ENCODE peak calls at places on chromosomes 2 and 18, in seven cellular contexts. B is A549, D is fibroblast of lung, K is H9, J is spleen, S is body of pancreas, U is testis. O is an unnamed sample.

GRCh38 chr2:70936165-70936978 is 672 bp downstream of the ATP6V1B1 start:
- DNase-seq in B (no peak), D (no peak), K (peak; percentile 20), J (no peak), S (no peak), U (no peak), O (no peak)

GRCh38 chr18:79866889-79867574 is 69.3 kb downstream of the KCNG2 start:
- DNase-seq in B (no peak), D (peak; percentile 3), K (no peak), J (peak; percentile 24), S (no peak), U (peak; percentile 4), O (no peak)

GRCh38 chr2:244547-244946 is 19.3 kb downstream of the SH3YL1 start:
- DNase-seq in B (no peak), D (no peak), K (no peak), J (no peak), S (no peak), U (no peak), O (no peak)

GRCh38 chr2:119760237-119760807 is 600 bp downstream of the PTPN4 start:
- DNase-seq in B (no peak), D (no peak), K (peak; percentile 60), J (no peak), S (peak; percentile 55), U (peak; percentile 62), O (no peak)

GRCh38 chr2:138630164-138630563 is 128.6 kb downstream of the SPOPL start:
- DNase-seq in B (no peak), D (no peak), K (no peak), J (no peak), S (no peak), U (no peak), O (no peak)

GRCh38 chr18:12079504-12080237 is 14.0 kb upstream of the ANKRD62 start:
- DNase-seq in B (no peak), D (peak; percentile 86), K (no peak), J (no peak), S (no peak), U (peak; percentile 60), O (no peak)

GRCh38 chr18:58335223-58335622 is 291.2 kb downstream of the NEDD4L start:
- DNase-seq in B (no peak), D (no peak), K (no peak), J (no peak), S (no peak), U (no peak), O (no peak)

GRCh38 chr2:72082021-72082739 is 65.5 kb downstream of the CYP26B1 start:
- DNase-seq in B (no peak), D (peak; percentile 44), K (no peak), J (no peak), S (no peak), U (no peak), O (no peak)

GRCh38 chr2:237724811-237725478 is 73.6 kb upstream of the RBM44 start:
- DNase-seq in B (no peak), D (no peak), K (no peak), J (no peak), S (peak; percentile 82), U (no peak), O (no peak)

GRCh38 chr2:52416340-52416739 is 1351.3 kb upstream of the CHAC2 start:
- DNase-seq in B (no peak), D (peak; percentile 15), K (no peak), J (no peak), S (no peak), U (no peak), O (no peak)

GRCh38 chr2:71631411-71631931 is 178.1 kb downstream of the DYSF start:
- DNase-seq in B (no peak), D (peak; percentile 61), K (peak; percentile 24), J (no peak), S (no peak), U (no peak), O (no peak)

GRCh38 chr2:237195396-237196119 is 109.9 kb downstream of the COPS8 start:
- DNase-seq in B (no peak), D (peak; percentile 40), K (no peak), J (no peak), S (no peak), U (no peak), O (no peak)

GRCh38 chr2:171523339-171523931 is 1.2 kb downstream of the CYBRD1 start:
- DNase-seq in B (peak; percentile 46), D (peak; percentile 83), K (peak; percentile 81), J (peak; percentile 87), S (peak; percentile 49), U (peak; percentile 83), O (peak; percentile 91)

GRCh38 chr18:24672165-24672950 is 211.9 kb downstream of the HRH4 start:
- DNase-seq in B (no peak), D (no peak), K (no peak), J (no peak), S (no peak), U (no peak), O (no peak)

GRCh38 chr18:68219867-68220266 is 495.0 kb downstream of the TMX3 start:
- DNase-seq in B (no peak), D (peak; percentile 73), K (no peak), J (no peak), S (no peak), U (no peak), O (no peak)

GRCh38 chr2:222907790-222908431 is 47.1 kb downstream of the ACSL3 start:
- DNase-seq in B (no peak), D (peak; percentile 75), K (peak; percentile 57), J (no peak), S (no peak), U (no peak), O (no peak)

GRCh38 chr2:36559221-36559942 is 38.6 kb downstream of the FEZ2 start:
- DNase-seq in B (no peak), D (no peak), K (no peak), J (no peak), S (no peak), U (no peak), O (no peak)

GRCh38 chr2:154203902-154204301 is 332.2 kb downstream of the GALNT13 start:
- DNase-seq in B (no peak), D (no peak), K (no peak), J (no peak), S (no peak), U (no peak), O (no peak)

GRCh38 chr2:40405440-40405839 is 46.5 kb downstream of the SLC8A1 start:
- DNase-seq in B (no peak), D (peak; percentile 90), K (no peak), J (no peak), S (no peak), U (no peak), O (no peak)

GRCh38 chr2:48315847-48316194 is 214.1 kb upstream of the STON1 start:
- DNase-seq in B (no peak), D (peak; percentile 7), K (peak; percentile 34), J (peak; percentile 81), S (no peak), U (peak; percentile 28), O (no peak)

GRCh38 chr2:56500317-56500716 is 316.5 kb downstream of the CCDC85A start:
- DNase-seq in B (no peak), D (no peak), K (no peak), J (no peak), S (no peak), U (no peak), O (no peak)

GRCh38 chr2:229713371-229714079 is 830 bp downstream of the DNER start:
- DNase-seq in B (peak; percentile 26), D (no peak), K (peak; percentile 70), J (no peak), S (no peak), U (peak; percentile 51), O (no peak)

GRCh38 chr18:23994361-23994902 is 20.1 kb upstream of the TTC39C start:
- DNase-seq in B (no peak), D (peak; percentile 92), K (no peak), J (no peak), S (peak; percentile 36), U (peak; percentile 37), O (no peak)

DNA sequence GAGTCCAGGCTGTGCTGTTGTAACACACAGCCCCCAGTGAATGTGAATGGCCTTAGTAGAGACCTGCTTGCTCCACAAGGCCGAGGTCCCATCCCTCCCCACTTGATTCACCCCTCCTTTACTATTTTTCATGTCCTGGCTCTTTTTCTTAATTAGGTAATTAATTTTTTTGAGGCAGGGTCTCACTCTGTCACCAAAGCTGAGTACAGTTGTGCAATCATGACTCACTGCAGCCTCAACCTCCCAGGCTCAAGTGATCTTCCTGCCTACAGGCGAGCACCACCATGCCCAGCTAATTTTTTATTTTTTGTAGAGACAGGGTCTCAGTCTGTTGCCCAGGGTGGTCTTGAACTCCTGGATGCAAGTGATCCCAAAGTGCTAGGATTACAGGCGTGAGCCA is 19.3 kb downstream of the FBLN7 start:
- DNase-seq in B (no peak), D (no peak), K (no peak), J (no peak), S (no peak), U (no peak), O (peak; percentile 14)
- TF ChIP-seq CTCF in B (no peak), D (no peak), K (no peak), J (no peak), S (no peak), U (no peak), O (no peak)

DNA sequence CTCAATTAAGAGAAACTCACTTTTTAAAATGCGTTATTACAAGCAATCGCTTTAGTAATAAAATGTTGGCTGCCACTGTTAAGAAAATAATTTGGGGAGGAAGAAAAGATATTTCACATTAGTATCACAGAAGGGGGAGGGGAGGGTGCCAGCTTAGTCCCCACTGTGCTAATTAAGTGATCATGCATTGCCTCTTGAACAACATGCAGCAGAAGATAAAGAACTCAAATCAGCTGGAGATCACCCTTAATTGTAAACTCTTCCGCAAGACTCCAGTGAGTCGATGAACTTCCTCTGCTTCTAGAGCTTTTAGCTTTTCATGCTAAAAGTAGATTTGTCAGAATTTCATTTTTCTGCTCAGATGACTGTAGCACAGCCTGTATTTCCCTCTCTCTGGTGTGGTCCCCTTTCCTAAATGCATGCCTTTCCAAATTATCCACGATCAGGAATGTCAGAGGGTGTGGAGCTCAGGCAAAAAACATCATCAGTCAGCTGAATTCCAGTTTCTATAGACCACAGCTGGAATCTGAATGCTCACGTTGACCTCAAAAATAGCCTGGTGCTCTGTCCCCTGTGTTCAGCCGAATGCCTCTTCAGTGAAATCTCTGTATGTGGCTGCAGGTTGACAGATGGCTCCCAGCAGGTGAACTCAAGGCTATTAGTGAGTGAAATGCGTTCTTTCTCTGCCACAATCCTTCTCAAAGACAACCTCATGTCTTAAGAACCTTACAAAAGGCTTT is 156.8 kb upstream of the UNC80 start:
- DNase-seq in B (no peak), D (peak; percentile 21), K (peak; percentile 47), J (no peak), S (no peak), U (no peak), O (no peak)
- H3K27ac ChIP-seq in B (no peak overlapping the region), D (no peak overlapping the region), K (peak overlapping the region; percentile 14), J (no peak overlapping the region), S (no peak overlapping the region), U (no peak overlapping the region), O (no peak overlapping the region)

GRCh38 chr18:60826346-60826745 is 453.8 kb upstream of the MC4R start:
- DNase-seq in B (no peak), D (no peak), K (no peak), J (no peak), S (no peak), U (no peak), O (no peak)
- TF ChIP-seq CTCF in B (no peak), D (no peak), K (peak; percentile 62), J (no peak), S (no peak), U (no peak), O (no peak)

DNA sequence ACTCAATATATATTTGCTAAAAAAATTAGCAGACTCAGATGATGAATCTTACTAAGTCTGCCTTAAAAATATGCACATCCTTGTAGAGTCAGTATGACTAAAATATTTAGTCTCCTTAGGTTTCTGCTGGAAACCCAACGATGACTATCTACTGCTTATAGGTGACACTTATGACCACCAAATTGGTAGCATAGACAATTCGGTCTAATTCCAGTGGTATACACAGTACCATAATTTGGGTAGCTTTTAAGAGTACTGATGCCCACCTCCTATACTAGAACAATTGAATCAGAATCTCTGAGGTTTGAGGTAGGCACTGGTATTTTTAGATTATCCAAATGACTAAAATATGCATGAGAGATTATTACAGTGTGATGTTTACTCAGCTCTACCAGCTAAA is 740.8 kb upstream of the ZEB2 start:
- DNase-seq in B (no peak), D (no peak), K (no peak), J (no peak), S (no peak), U (no peak), O (no peak)
- H3K27ac ChIP-seq in B (no peak overlapping the region), D (no peak overlapping the region), K (no peak overlapping the region), J (no peak overlapping the region), S (no peak overlapping the region), U (no peak overlapping the region), O (no peak overlapping the region)

O was measured in coronary artery.